ENCODE peak calls at places on chromosomes 7 and 10, in nine cellular contexts. I is kidney; M is brain microvascular endothelial cell; U is CD8-positive, alpha-beta T cell; J is dorsolateral prefrontal cortex; H is lung; R is HepG2; P is colonic mucosa; D is SJCRH30. B is an unnamed sample.

GRCh38 chr10:79090134-79090803 is 21.5 kb downstream of the ZMIZ1 start:
- DNase-seq in U (no peak), P (no peak), R (no peak), H (no peak), M (no peak), J (no peak), I (no peak), D (no peak), B (no peak)

GRCh38 chr7:106114735-106115383 is 2.7 kb upstream of the SYPL1 start:
- DNase-seq in H (no peak), D (no peak), U (peak), P (no peak), J (no peak), M (no peak), I (no peak), R (no peak), B (no peak)

GRCh38 chr7:80646088-80646961 is 7.9 kb downstream of the CD36 start:
- DNase-seq in H (no peak), R (no peak), M (no peak), P (no peak), J (no peak), U (no peak), I (no peak), D (no peak), B (peak)

GRCh38 chr10:98433371-98433770 is 13.4 kb downstream of the HPS1 start:
- DNase-seq in R (no peak), U (no peak), H (no peak), D (no peak), J (no peak), I (no peak), M (no peak), P (no peak), B (no peak)

GRCh38 chr7:133861876-133862275 is 265.3 kb upstream of the LRGUK start:
- DNase-seq in H (no peak), M (no peak), P (no peak), R (no peak), J (no peak), D (no peak), I (no peak), U (no peak), B (no peak)

GRCh38 chr10:57992321-57993077 is 275.2 kb downstream of the IPMK start:
- DNase-seq in D (no peak), R (no peak), I (no peak), J (no peak), M (no peak), H (no peak), U (no peak), P (no peak), B (peak)

GRCh38 chr10:86699991-86700840 is 31.9 kb downstream of the LDB3 start:
- DNase-seq in P (no peak), D (no peak), H (no peak), J (no peak), I (peak), R (no peak), U (no peak), M (no peak), B (no peak)

GRCh38 chr7:100693312-100694195 is 496 bp downstream of the GIGYF1 start:
- DNase-seq in I (peak), D (no peak), J (no peak), M (no peak), P (no peak), H (no peak), R (no peak), U (no peak), B (no peak)

GRCh38 chr10:89575037-89575436 is 39.6 kb upstream of the SLC16A12 start:
- DNase-seq in U (no peak), M (no peak), H (no peak), R (no peak), D (no peak), P (no peak), I (no peak), J (no peak), B (no peak)

GRCh38 chr7:79897166-79897565 is 237.5 kb upstream of the GNAI1 start:
- DNase-seq in D (no peak), P (no peak), H (no peak), M (no peak), U (no peak), R (no peak), J (no peak), I (no peak), B (no peak)

GRCh38 chr7:16670021-16670420 is 24.0 kb downstream of the BZW2 start:
- DNase-seq in M (no peak), D (no peak), I (no peak), U (no peak), R (no peak), P (no peak), J (no peak), H (no peak), B (no peak)

GRCh38 chr7:5631752-5632151 is 149.7 kb downstream of the RNF216 start:
- DNase-seq in D (no peak), P (no peak), J (no peak), I (no peak), R (no peak), U (no peak), M (no peak), H (no peak), B (no peak)

GRCh38 chr7:5634107-5634950 is 147.1 kb downstream of the RNF216 start:
- DNase-seq in U (no peak), P (peak), J (peak), R (no peak), H (no peak), M (peak), I (peak), D (peak), B (no peak)

GRCh38 chr7:5635461-5636445 is 145.7 kb downstream of the RNF216 start:
- DNase-seq in M (no peak), J (no peak), U (no peak), R (peak), P (no peak), H (no peak), D (no peak), I (no peak), B (no peak)

GRCh38 chr7:5631185-5631584 is 150.3 kb downstream of the RNF216 start:
- DNase-seq in P (no peak), D (no peak), I (no peak), H (no peak), J (no peak), R (no peak), M (no peak), U (no peak), B (no peak)

DNA sequence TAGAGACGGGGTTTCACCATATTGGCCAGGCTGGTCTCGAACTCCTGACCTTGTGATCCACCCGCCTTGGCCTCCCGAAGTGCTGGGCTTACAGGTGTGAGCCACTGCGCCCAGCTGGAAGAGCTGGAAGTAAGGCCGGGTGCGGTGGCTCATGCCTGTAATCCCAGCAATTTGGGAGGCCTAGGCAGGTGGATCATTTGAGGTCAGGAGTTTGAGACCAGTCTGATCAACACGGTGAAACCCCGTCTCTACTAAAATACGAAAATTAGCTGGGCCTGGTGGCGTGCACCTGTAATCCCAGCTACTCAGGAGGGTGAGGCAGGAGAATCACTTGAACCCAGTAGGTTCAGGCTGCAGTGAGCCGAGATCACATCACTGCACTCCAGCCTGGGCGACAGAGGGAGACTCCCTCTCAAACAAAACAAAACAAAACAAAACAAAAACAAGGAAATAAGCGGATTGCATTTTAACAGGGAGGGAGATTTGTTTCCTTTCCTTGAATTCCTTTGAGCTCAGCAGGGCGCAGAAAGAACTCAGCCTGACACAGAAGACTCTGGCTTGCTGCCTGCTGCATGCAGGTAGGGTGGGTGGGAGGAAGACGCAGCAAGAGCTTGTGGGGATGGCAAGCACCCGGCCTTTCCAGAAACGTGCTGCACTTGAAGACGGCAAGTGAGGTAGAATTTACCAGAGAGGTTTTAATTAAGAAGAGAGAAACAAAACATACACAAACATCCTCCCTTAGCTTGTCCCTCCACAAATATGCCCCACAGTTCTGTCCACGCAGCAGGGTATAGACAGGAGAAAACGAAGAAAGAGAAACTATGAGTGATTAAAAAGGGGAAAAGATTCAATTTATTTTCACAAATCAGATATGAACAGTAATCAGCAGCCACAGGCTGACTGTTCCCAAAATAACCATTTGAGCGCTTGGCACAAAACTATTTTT is 148.0 kb downstream of the RNF216 start:
- DNase-seq in R (no peak), J (peak), P (no peak), M (no peak), H (no peak), I (no peak), U (no peak), D (no peak), B (no peak)
- H3K27ac ChIP-seq in R (no peak), J (peak), P (peak), M (peak), H (no peak), I (peak), U (no peak), D (peak), B (peak)

GRCh38 chr10:11261143-11261542 is 243.5 kb downstream of the CELF2 start:
- DNase-seq in P (no peak), J (no peak), R (no peak), I (no peak), D (no peak), M (no peak), H (no peak), U (no peak), B (no peak)
- H3K27ac ChIP-seq in P (no peak), J (peak), R (no peak), I (no peak), D (no peak), M (no peak), H (peak), U (no peak), B (peak)

GRCh38 chr10:125137601-125138438 is 22.5 kb downstream of the CTBP2 start:
- DNase-seq in R (no peak), P (peak), D (no peak), J (peak), U (no peak), I (no peak), H (no peak), M (no peak), B (peak)
- H3K27ac ChIP-seq in R (no peak), P (peak), D (no peak), J (no peak), U (no peak), I (peak), H (no peak), M (no peak), B (peak)

DNA sequence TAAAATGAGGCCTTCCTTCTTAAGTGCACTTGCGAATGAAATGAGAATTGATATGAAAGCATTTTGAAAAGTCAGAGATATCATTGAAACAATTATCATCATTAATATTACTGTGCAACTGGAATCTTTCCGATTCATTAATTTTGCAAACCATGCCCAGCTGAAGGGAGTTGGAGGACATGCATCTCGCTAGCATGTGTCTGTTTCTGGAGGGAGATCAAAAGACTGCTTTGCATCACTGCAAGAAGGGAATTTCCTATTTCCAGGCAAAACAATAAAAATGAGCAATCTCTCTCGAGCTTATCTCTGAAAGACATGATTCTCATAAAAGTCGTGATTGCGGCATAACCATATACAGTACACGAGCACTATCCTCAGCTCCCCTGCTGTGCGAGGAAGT is 607.6 kb upstream of the DPP6 start:
- DNase-seq in R (no peak), J (peak), M (no peak), P (no peak), U (no peak), I (no peak), H (no peak), D (no peak), B (no peak)
- H3K27ac ChIP-seq in R (no peak), J (no peak), M (no peak), P (no peak), U (no peak), I (no peak), H (no peak), D (no peak), B (no peak)

GRCh38 chr7:27116019-27116411 is 13.5 kb upstream of the HOXA2 start:
- DNase-seq in I (peak), P (peak), M (no peak), J (no peak), D (no peak), R (no peak), H (no peak), U (no peak), B (no peak)
- H3K27ac ChIP-seq in I (peak), P (peak), M (no peak), J (no peak), D (no peak), R (no peak), H (no peak), U (no peak), B (no peak)

DNA sequence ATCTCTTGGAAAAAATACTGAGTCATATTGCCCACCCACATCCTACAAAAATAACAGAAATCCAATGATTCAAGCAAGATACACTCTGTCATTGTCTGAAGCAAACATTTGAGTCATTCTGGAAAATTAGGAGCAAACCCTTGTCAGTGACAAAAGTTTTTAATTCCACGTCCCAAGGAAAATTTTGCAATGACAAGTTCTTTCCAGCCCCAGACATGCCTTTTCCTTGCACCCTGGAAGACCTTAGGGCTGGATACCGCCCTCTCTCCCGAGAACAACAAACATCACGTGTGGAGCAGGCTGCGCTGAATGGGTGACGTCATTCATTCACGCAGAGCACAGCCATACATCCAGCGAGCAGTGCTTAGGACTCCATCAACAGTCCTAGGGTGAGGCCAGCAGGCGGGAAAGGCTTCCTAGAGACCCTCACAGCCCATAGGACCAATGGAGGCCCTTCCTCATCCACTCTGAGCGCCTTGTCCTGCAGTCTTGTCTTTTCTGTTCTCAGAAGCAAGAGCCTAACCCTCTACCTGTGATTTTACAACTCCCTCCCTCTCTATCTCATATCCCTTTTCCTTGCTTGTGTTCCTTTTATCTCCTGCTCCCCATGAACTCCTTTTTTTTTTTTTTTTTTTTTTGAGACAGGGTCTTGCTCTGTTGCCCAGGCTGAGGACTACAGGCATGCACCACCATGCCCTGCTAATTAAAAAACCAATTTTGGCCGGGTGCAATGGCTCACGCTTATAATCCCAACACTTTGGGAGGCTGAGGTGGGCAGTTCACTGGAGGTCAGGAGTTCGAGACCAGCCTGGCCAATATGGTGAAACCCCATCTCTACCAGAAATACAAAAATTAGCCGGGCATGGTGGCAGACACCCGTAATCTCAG is 23.6 kb upstream of the KDM7A start:
- DNase-seq in H (no peak), J (no peak), U (no peak), I (no peak), D (peak), P (peak), R (peak), M (peak), B (peak)
- H3K27ac ChIP-seq in H (no peak), J (no peak), U (no peak), I (no peak), D (no peak), P (no peak), R (no peak), M (peak), B (no peak)

GRCh38 chr10:1043532-1043995 is 5.4 kb downstream of the IDI1 start:
- DNase-seq in J (no peak), M (no peak), P (peak), H (no peak), R (no peak), D (no peak), U (no peak), I (no peak), B (peak)
- H3K27ac ChIP-seq in J (peak), M (no peak), P (peak), H (peak), R (no peak), D (no peak), U (peak), I (no peak), B (peak)

GRCh38 chr7:94417261-94417660 is 22.6 kb downstream of the COL1A2 start:
- DNase-seq in P (no peak), J (no peak), H (no peak), I (no peak), U (no peak), D (no peak), M (no peak), R (no peak), B (no peak)
- H3K27ac ChIP-seq in P (no peak), J (no peak), H (no peak), I (no peak), U (no peak), D (peak), M (no peak), R (no peak), B (peak)

GRCh38 chr7:84159435-84159834 is 35.2 kb downstream of the SEMA3A start:
- DNase-seq in U (no peak), I (no peak), H (no peak), J (no peak), M (no peak), D (no peak), R (no peak), P (no peak), B (no peak)

GRCh38 chr7:84154991-84155781 is 39.4 kb downstream of the SEMA3A start:
- DNase-seq in P (no peak), R (no peak), U (no peak), D (no peak), M (no peak), H (no peak), I (no peak), J (no peak), B (no peak)

GRCh38 chr7:84153005-84153404 is 41.6 kb downstream of the SEMA3A start:
- DNase-seq in U (no peak), R (no peak), D (no peak), H (no peak), I (no peak), P (no peak), J (no peak), M (no peak), B (no peak)

GRCh38 chr7:84161398-84161797 is 33.2 kb downstream of the SEMA3A start:
- DNase-seq in M (no peak), I (no peak), D (no peak), H (no peak), J (no peak), P (no peak), U (no peak), R (no peak), B (no peak)

GRCh38 chr7:84157171-84157570 is 37.4 kb downstream of the SEMA3A start:
- DNase-seq in M (no peak), D (no peak), R (no peak), J (no peak), U (no peak), P (no peak), H (no peak), I (no peak), B (no peak)
- H3K27ac ChIP-seq in M (no peak), D (no peak), R (no peak), J (no peak), U (no peak), P (no peak), H (no peak), I (no peak), B (no peak)

GRCh38 chr10:61941202-61941651 is 39.7 kb downstream of the ARID5B start:
- DNase-seq in P (no peak), I (no peak), D (no peak), M (no peak), J (no peak), U (no peak), R (no peak), H (no peak), B (no peak)
- H3K27ac ChIP-seq in P (no peak), I (no peak), D (no peak), M (no peak), J (no peak), U (no peak), R (no peak), H (no peak), B (peak)